ENCODE peak calls at places on chromosomes 12 and 14, in eight cellular contexts. O is EL; H is activated CD8-positive, alpha-beta memory T cell treated with anti-CD3 and anti-CD28 coated beads, Interleukin-2, amount 50 U/mL, for 4 hours; W is AG08395; X is activated CD4-positive, alpha-beta T cell treated with anti-CD3 and anti-CD28 coated beads, Interleukin-2, amount 50 U/mL, for 4 hours; K is activated B cell treated with CpG ODN at 0.5 μM for 24 hours; T is NCI-H82; Y is GM13976. M is an unnamed sample.

GRCh38 chr14:63398952-63399351 is 80.2 kb upstream of the GPHB5 start:
- DNase-seq in H (no peak), X (no peak), O (no peak), W (no peak), K (no peak), Y (no peak), T (no peak), M (no peak)

GRCh38 chr14:66752109-66752508 is 244.2 kb downstream of the GPHN start:
- DNase-seq in W (no peak), K (no peak), X (no peak), T (no peak), Y (no peak), O (no peak), H (no peak), M (no peak)

GRCh38 chr14:70976591-70976990 is 69.3 kb downstream of the PCNX1 start:
- DNase-seq in W (no peak), H (no peak), Y (no peak), O (no peak), X (no peak), K (no peak), T (no peak), M (no peak)

GRCh38 chr12:90546511-90546910 is 408.5 kb downstream of the CCER1 start:
- DNase-seq in W (no peak), T (peak), Y (no peak), O (no peak), X (no peak), H (no peak), K (no peak), M (no peak)

GRCh38 chr12:47302111-47302597 is 222.4 kb upstream of the AMIGO2 start:
- DNase-seq in X (no peak), O (no peak), T (no peak), K (no peak), H (no peak), W (no peak), Y (peak), M (no peak)

GRCh38 chr14:72104011-72104613 is 171.9 kb downstream of the RGS6 start:
- DNase-seq in K (no peak), Y (peak), T (peak), O (peak), X (peak), W (no peak), H (peak), M (no peak)

GRCh38 chr12:113399490-113399889 is 4.2 kb downstream of the SDS start:
- DNase-seq in W (no peak), T (no peak), H (no peak), X (no peak), O (no peak), Y (no peak), K (no peak), M (no peak)

GRCh38 chr12:13200841-13201240 is 4.3 kb downstream of the EMP1 start:
- DNase-seq in W (no peak), H (no peak), X (no peak), Y (no peak), K (no peak), O (no peak), T (no peak), M (no peak)

GRCh38 chr12:108270035-108270840 is 68.9 kb downstream of the CMKLR1 start:
- DNase-seq in Y (no peak), W (no peak), O (no peak), H (no peak), T (no peak), X (no peak), K (no peak), M (no peak)

GRCh38 chr12:116135209-116135930 is 142.1 kb downstream of the MED13L start:
- DNase-seq in X (no peak), K (no peak), H (no peak), W (peak), Y (no peak), T (peak), O (peak), M (no peak)

GRCh38 chr12:62581288-62582064 is 114.8 kb downstream of the MON2 start:
- DNase-seq in W (peak), K (no peak), O (peak), Y (peak), T (peak), H (no peak), X (no peak), M (no peak)

GRCh38 chr14:68794856-68795601 is 2.2 kb upstream of the ZFP36L1 start:
- DNase-seq in T (no peak), Y (no peak), O (peak), W (peak), X (peak), H (peak), K (no peak), M (no peak)

GRCh38 chr14:75631453-75631831 is 29.2 kb downstream of the ERG28 start:
- DNase-seq in O (no peak), K (no peak), H (no peak), X (no peak), W (no peak), Y (no peak), T (no peak), M (no peak)

GRCh38 chr14:49768301-49769121 is 558 bp downstream of the KLHDC2 start:
- DNase-seq in O (peak), Y (peak), W (peak), T (peak), H (peak), K (peak), X (peak), M (peak)

GRCh38 chr14:104136472-104137296 is 1.7 kb upstream of the KIF26A start:
- DNase-seq in Y (no peak), O (no peak), X (no peak), K (no peak), T (peak), H (no peak), W (no peak), M (no peak)

GRCh38 chr12:75706786-75707605 is 195.6 kb upstream of the KRR1 start:
- DNase-seq in W (peak), H (no peak), O (peak), Y (no peak), K (no peak), X (no peak), T (no peak), M (no peak)

GRCh38 chr14:56057071-56057865 is 60.9 kb upstream of the PELI2 start:
- DNase-seq in K (no peak), W (no peak), T (peak), O (no peak), Y (no peak), X (no peak), H (no peak), M (no peak)

GRCh38 chr12:76024102-76024781 is 7.3 kb downstream of the PHLDA1 start:
- DNase-seq in T (no peak), X (no peak), Y (no peak), O (no peak), H (no peak), K (no peak), W (no peak), M (no peak)

GRCh38 chr12:102478416-102479098 is 1.8 kb downstream of the IGF1 start:
- DNase-seq in W (no peak), O (no peak), Y (peak), T (no peak), H (peak), K (no peak), X (no peak), M (no peak)

GRCh38 chr12:118038122-118038521 is 21.6 kb downstream of the RFC5 start:
- DNase-seq in O (no peak), K (no peak), T (no peak), Y (no peak), X (no peak), H (no peak), W (no peak), M (no peak)

GRCh38 chr12:74015118-74015517 is 522.5 kb upstream of the ATXN7L3B start:
- DNase-seq in K (no peak), O (no peak), W (no peak), X (no peak), T (no peak), Y (no peak), H (no peak), M (no peak)

GRCh38 chr12:12715459-12716150 is 1.6 kb upstream of the CDKN1B start:
- DNase-seq in T (no peak), Y (no peak), X (no peak), W (no peak), K (peak), H (no peak), O (no peak), M (no peak)

GRCh38 chr12:15837141-15837781 is 44.9 kb upstream of the STRAP start:
- DNase-seq in O (peak), W (peak), K (no peak), Y (no peak), H (no peak), X (no peak), T (no peak), M (no peak)

GRCh38 chr12:124995200-124995961 is 1.9 kb downstream of the BRI3BP start:
- DNase-seq in K (peak), W (no peak), H (no peak), Y (peak), X (no peak), O (no peak), T (no peak), M (no peak)

GRCh38 chr12:52370906-52371608 is 3.8 kb upstream of the KRT85 start:
- DNase-seq in W (peak), X (no peak), H (no peak), T (no peak), Y (no peak), K (no peak), O (no peak), M (no peak)

GRCh38 chr14:93686313-93686712 is 102.0 kb downstream of the PRIMA1 start:
- DNase-seq in H (no peak), T (no peak), O (no peak), X (no peak), K (no peak), W (no peak), Y (no peak), M (no peak)

GRCh38 chr14:37869633-37870032 is 274.2 kb downstream of the TTC6 start:
- DNase-seq in K (no peak), Y (no peak), W (no peak), T (no peak), X (no peak), O (no peak), H (no peak), M (no peak)

GRCh38 chr12:71970031-71970430 is 31.4 kb downstream of the TPH2 start:
- DNase-seq in X (no peak), T (no peak), K (no peak), H (no peak), O (no peak), W (no peak), Y (no peak), M (no peak)

GRCh38 chr12:12506541-12506940 is 56.1 kb downstream of the DUSP16 start:
- DNase-seq in K (no peak), W (peak), H (no peak), X (no peak), O (peak), T (no peak), Y (no peak), M (no peak)

GRCh38 chr12:112190626-112191025 is 65.3 kb downstream of the TRAFD1 start:
- DNase-seq in T (peak), O (no peak), W (no peak), Y (no peak), K (no peak), X (no peak), H (no peak), M (peak)

GRCh38 chr12:91785655-91786489 is 359.8 kb downstream of the BTG1 start:
- DNase-seq in Y (no peak), H (no peak), K (no peak), T (no peak), W (no peak), O (no peak), X (no peak), M (no peak)

GRCh38 chr12:28424965-28425364 is 234.7 kb downstream of the CCDC91 start:
- DNase-seq in H (no peak), T (no peak), O (no peak), W (peak), X (no peak), Y (no peak), K (no peak), M (peak)